ENCODE peak calls at places on chromosomes 6 and 20, in seven cellular contexts. W is NCI-H1105; F is GOT3; Q is CD8-positive, alpha-beta memory T cell; M is activated naive CD4-positive, alpha-beta T cell; P is stimulated activated CD4-positive, alpha-beta T cell treated with anti-CD3 and anti-CD28 coated beads, Interleukin-12 subunit alpha, Interleukin-12 subunit beta, amount 100 ng/mL, for 48 hours; G is mucosa of descending colon. I is an unnamed sample.

GRCh38 chr6:7169296-7169721 is 61.5 kb downstream of the RREB1 start:
- DNase-seq in W (no peak), F (no peak), Q (no peak), M (no peak), P (no peak), G (no peak), I (peak; percentile 46)

GRCh38 chr6:1629316-1629715 is 19.6 kb downstream of the FOXC1 start:
- DNase-seq in W (no peak), F (no peak), Q (no peak), M (no peak), P (no peak), G (no peak), I (no peak)

GRCh38 chr6:84078335-84078734 is 44.8 kb downstream of the MRAP2 start:
- DNase-seq in W (no peak), F (no peak), Q (no peak), M (no peak), P (no peak), G (no peak), I (no peak)

GRCh38 chr6:11525468-11526155 is 11.9 kb upstream of the TMEM170B start:
- DNase-seq in W (no peak), F (no peak), Q (no peak), M (no peak), P (no peak), G (no peak), I (peak; percentile 72)

GRCh38 chr6:126913658-126914057 is 204.8 kb upstream of the RSPO3 start:
- DNase-seq in W (no peak), F (no peak), Q (no peak), M (no peak), P (no peak), G (no peak), I (peak; percentile 21)

GRCh38 chr20:4415281-4415680 is 306.4 kb upstream of the PRND start:
- DNase-seq in W (no peak), F (no peak), Q (no peak), M (no peak), P (no peak), G (no peak), I (no peak)

GRCh38 chr6:44676826-44677433 is 289.4 kb downstream of the CDC5L start:
- DNase-seq in W (no peak), F (no peak), Q (no peak), M (no peak), P (no peak), G (no peak), I (no peak)

GRCh38 chr6:106324726-106325335 is 729 bp downstream of the ATG5 start:
- DNase-seq in W (no peak), F (no peak), Q (no peak), M (no peak), P (no peak), G (no peak), I (peak; percentile 15)

GRCh38 chr20:44858959-44859358 is 26.5 kb upstream of the YWHAB start:
- DNase-seq in W (no peak), F (no peak), Q (no peak), M (no peak), P (no peak), G (no peak), I (no peak)

GRCh38 chr20:57480444-57481152 is 44.3 kb downstream of the CTCFL start:
- DNase-seq in W (no peak), F (no peak), Q (no peak), M (peak; percentile 52), P (no peak), G (no peak), I (no peak)

GRCh38 chr20:18909254-18909653 is 95.7 kb downstream of the SCP2D1 start:
- DNase-seq in W (no peak), F (no peak), Q (no peak), M (no peak), P (no peak), G (no peak), I (no peak)

I was measured in fibroblast of pulmonary artery.